ENCODE peak calls at places on chromosomes 4 and X, in four cellular contexts. P is right lobe of liver, S is ovary, Q is thoracic aorta. N is an unnamed sample.

GRCh38 chrX:49309401-49309981 is 6.0 kb downstream of the GAGE10 start:
- DNase-seq in P (no peak), S (no peak), Q (no peak), N (no peak)

GRCh38 chr4:148043990-148044645 is 312.2 kb downstream of the ARHGAP10 start:
- DNase-seq in P (peak), S (no peak), Q (no peak), N (no peak)

GRCh38 chr4:33160126-33160525 is 2440.0 kb downstream of the PCDH7 start:
- DNase-seq in P (peak), S (no peak), Q (no peak), N (no peak)

GRCh38 chrX:124212622-124213021 is 119.8 kb upstream of the TEX13D start:
- DNase-seq in P (no peak), S (no peak), Q (no peak), N (no peak)

GRCh38 chr4:23369331-23369730 is 520.5 kb downstream of the PPARGC1A start:
- DNase-seq in P (no peak), S (no peak), Q (no peak), N (no peak)

GRCh38 chr4:44446191-44446590 is 2.4 kb downstream of the KCTD8 start:
- DNase-seq in P (no peak), S (no peak), Q (no peak), N (no peak)

GRCh38 chr4:56505269-56506109 is at the start of gene ARL9:
- DNase-seq in P (peak), S (peak), Q (peak), N (peak)

GRCh38 chr4:150569384-150569987 is 12.5 kb upstream of the MAB21L2 start:
- DNase-seq in P (no peak), S (no peak), Q (no peak), N (no peak)

GRCh38 chr4:146382194-146382593 is 139.5 kb downstream of the SLC10A7 start:
- DNase-seq in P (no peak), S (no peak), Q (no peak), N (no peak)

GRCh38 chr4:41323706-41324105 is 67.0 kb downstream of the UCHL1 start:
- DNase-seq in P (no peak), S (no peak), Q (no peak), N (no peak)

GRCh38 chr4:65943076-65943475 is 272.8 kb upstream of the EPHA5 start:
- DNase-seq in P (no peak), S (no peak), Q (no peak), N (no peak)

GRCh38 chr4:12949719-12950118 is 534.4 kb downstream of the RAB28 start:
- DNase-seq in P (peak), S (no peak), Q (no peak), N (no peak)

GRCh38 chr4:94525993-94526740 is 74.4 kb downstream of the PDLIM5 start:
- DNase-seq in P (no peak), S (no peak), Q (no peak), N (no peak)

GRCh38 chr4:54661686-54662085 is 3.9 kb downstream of the KIT start:
- DNase-seq in P (no peak), S (no peak), Q (no peak), N (no peak)

GRCh38 chr4:6071191-6071958 is 53.1 kb upstream of the C4orf50 start:
- DNase-seq in P (no peak), S (no peak), Q (no peak), N (no peak)

GRCh38 chr4:79920454-79920853 is 152.6 kb downstream of the ANTXR2 start:
- DNase-seq in P (no peak), S (no peak), Q (no peak), N (no peak)

GRCh38 chrX:39665830-39666518 is 431.8 kb downstream of the BCOR start:
- DNase-seq in P (no peak), S (no peak), Q (no peak), N (no peak)

GRCh38 chrX:11431833-11432232 is 138.6 kb downstream of the AMELX start:
- DNase-seq in P (no peak), S (no peak), Q (no peak), N (no peak)

GRCh38 chr4:184732126-184732525 is 1.8 kb downstream of the CENPU start:
- DNase-seq in P (no peak), S (no peak), Q (no peak), N (no peak)

GRCh38 chr4:106258145-106259045 is 57.6 kb downstream of the TBCK start:
- DNase-seq in P (no peak), S (no peak), Q (no peak), N (no peak)

GRCh38 chr4:182848685-182849084 is 68.5 kb downstream of the DCTD start:
- DNase-seq in P (no peak), S (no peak), Q (no peak), N (no peak)

GRCh38 chrX:40091691-40092421 is 5.9 kb downstream of the BCOR start:
- DNase-seq in P (no peak), S (no peak), Q (no peak), N (no peak)

GRCh38 chr4:7335363-7336066 is 99.2 kb downstream of the PSAPL1 start:
- DNase-seq in P (peak), S (peak), Q (no peak), N (peak)

GRCh38 chr4:47519239-47519883 is 34.3 kb downstream of the ATP10D start:
- DNase-seq in P (no peak), S (no peak), Q (no peak), N (no peak)

GRCh38 chr4:152591361-152591760 is 55.5 kb upstream of the FBXW7 start:
- DNase-seq in P (no peak), S (peak), Q (no peak), N (no peak)

GRCh38 chr4:122783301-122784215 is 43.1 kb upstream of the FGF2 start:
- DNase-seq in P (peak), S (no peak), Q (peak), N (peak)

GRCh38 chrX:153501530-153501929 is 6.8 kb downstream of the BGN start:
- DNase-seq in P (no peak), S (no peak), Q (no peak), N (peak)

GRCh38 chrX:110836982-110837381 is 41.4 kb upstream of the CHRDL1 start:
- DNase-seq in P (no peak), S (no peak), Q (no peak), N (no peak)

GRCh38 chr4:184746532-184746870 is 12.6 kb upstream of the CENPU start:
- DNase-seq in P (no peak), S (peak), Q (no peak), N (peak)

GRCh38 chr4:122746485-122746965 is 14.0 kb downstream of the BBS12 start:
- DNase-seq in P (no peak), S (no peak), Q (no peak), N (no peak)

GRCh38 chrX:151970027-151970426 is 4.4 kb downstream of the GABRE start:
- DNase-seq in P (no peak), S (no peak), Q (no peak), N (no peak)

GRCh38 chr4:136805582-136805981 is 726.7 kb downstream of the PCDH18 start:
- DNase-seq in P (no peak), S (no peak), Q (no peak), N (no peak)

GRCh38 chrX:111319451-111319850 is 49.2 kb upstream of the CAPN6 start:
- DNase-seq in P (no peak), S (no peak), Q (no peak), N (no peak)

GRCh38 chr4:36214735-36215485 is 29.4 kb downstream of the ARAP2 start:
- DNase-seq in P (no peak), S (no peak), Q (no peak), N (no peak)

GRCh38 chr4:120769227-120769626 is 153.3 kb downstream of the PRDM5 start:
- DNase-seq in P (no peak), S (peak), Q (no peak), N (no peak)

GRCh38 chr4:132809298-132810032 is 339.6 kb upstream of the PCDH10 start:
- DNase-seq in P (no peak), S (no peak), Q (no peak), N (no peak)

GRCh38 chr4:2341261-2341841 is 77.1 kb downstream of the ZFYVE28 start:
- DNase-seq in P (peak), S (peak), Q (no peak), N (no peak)

GRCh38 chr4:95643627-95644026 is 94.9 kb upstream of the UNC5C start:
- DNase-seq in P (no peak), S (no peak), Q (no peak), N (no peak)
- H3K4me3 ChIP-seq in P (no peak), S (no peak), Q (no peak), N (no peak)

GRCh38 chrX:55919367-55920221 is 202.0 kb downstream of the RRAGB start:
- DNase-seq in P (no peak), S (no peak), Q (no peak), N (no peak)
- TF ChIP-seq CTCF in P (no peak), S (no peak), Q (no peak), N (no peak)

GRCh38 chr4:76435689-76436176 is 704 bp downstream of the SHROOM3 start:
- DNase-seq in P (no peak), S (no peak), Q (no peak), N (no peak)
- H3K27ac ChIP-seq in P (no peak), S (no peak), Q (peak), N (peak)

GRCh38 chrX:55210931-55211677 is 9.0 kb upstream of the PAGE5 start:
- DNase-seq in P (peak), S (no peak), Q (no peak), N (no peak)
- H3K4me3 ChIP-seq in P (peak), S (no peak), Q (no peak), N (no peak)

DNA sequence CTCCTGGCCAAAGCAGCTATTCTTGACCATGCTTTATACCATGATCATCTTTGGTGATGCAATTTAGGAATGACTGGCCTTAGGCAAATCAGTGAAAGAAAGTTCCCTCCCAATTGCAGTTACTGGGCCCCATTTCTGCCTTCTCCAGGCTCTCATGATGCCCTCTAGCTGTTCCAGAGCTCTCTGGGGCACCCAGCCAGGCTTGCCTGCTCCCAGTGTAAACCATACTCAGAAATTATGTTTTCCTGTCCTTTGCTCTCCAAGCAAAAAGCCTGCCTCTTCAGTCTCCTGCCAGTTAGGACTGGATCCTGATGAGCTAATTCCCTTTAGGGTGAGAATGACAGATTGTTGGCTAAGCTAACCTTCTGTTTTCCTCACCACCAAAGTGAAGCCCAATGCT is 85.3 kb upstream of the RBPJ start:
- DNase-seq in P (no peak), S (no peak), Q (no peak), N (peak)
- TF ChIP-seq CTCF in P (no peak), S (no peak), Q (no peak), N (no peak)

DNA sequence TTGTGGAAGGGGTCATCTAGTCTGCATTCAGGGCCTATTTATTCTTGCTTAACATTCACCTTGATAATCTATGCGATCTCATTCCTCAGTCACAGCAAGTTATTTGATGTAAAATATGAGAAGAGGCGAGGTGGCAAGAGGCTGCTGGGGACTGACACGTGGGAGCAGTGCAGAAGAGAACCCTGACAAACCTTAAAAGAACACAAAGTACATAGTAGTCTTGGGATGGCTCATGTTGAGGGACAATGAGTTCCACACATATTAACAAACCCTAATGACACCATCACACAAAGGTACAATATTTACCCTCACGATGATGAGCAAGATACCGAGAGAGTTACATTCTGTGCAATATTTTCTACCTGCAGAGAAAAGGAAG is 57.5 kb downstream of the MAML3 start:
- DNase-seq in P (no peak), S (no peak), Q (no peak), N (no peak)
- H3K27ac ChIP-seq in P (no peak), S (peak), Q (peak), N (peak)

GRCh38 chrX:131202766-131203165 is 86.3 kb downstream of the IGSF1 start:
- DNase-seq in P (no peak), S (no peak), Q (no peak), N (no peak)

GRCh38 chrX:131201986-131202385 is 87.1 kb downstream of the IGSF1 start:
- DNase-seq in P (no peak), S (no peak), Q (no peak), N (no peak)

DNA sequence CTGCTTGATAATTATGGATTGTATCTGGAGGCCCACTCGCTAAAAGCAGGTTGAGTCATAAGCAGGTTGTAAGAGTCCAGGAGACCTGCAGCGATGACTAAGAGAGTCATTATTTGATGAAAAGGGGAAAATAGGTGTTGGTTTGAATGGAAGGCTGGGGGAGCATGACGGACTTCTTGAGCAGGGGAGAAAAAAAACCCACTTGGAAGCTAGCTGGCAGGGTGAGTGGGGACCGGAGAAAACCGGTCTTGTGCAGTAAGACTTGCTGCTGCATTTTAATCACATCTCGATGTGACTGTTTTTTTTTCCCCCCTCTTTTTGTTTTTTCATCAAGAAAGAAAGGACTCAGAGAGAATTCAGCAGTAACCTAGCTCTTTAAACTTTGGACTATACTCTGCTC is 90.0 kb downstream of the IGSF1 start:
- DNase-seq in P (no peak), S (no peak), Q (no peak), N (no peak)
- H3K4me3 ChIP-seq in P (no peak), S (no peak), Q (no peak), N (no peak)

DNA sequence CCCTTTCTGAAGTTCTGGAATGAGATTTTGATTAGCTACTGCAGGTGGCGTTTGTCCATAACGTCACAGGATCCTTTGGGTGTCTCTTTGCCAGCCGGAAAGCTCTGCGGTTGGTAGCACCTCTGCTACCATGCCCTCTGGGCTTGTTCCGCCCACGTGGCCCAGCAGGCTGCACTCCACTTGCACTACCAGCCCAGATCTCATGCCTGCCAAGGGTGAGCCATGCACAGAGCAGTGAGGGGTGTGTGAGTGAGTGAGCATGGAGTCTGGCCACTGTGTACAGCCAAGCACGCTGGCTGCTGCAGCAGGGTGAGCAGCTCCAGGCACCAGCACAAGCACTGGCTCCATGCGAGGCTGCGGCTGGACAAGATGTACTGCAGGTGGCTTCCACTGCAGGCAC is 6.6 kb upstream of the HNRNPD start:
- DNase-seq in P (no peak), S (no peak), Q (no peak), N (no peak)
- TF ChIP-seq CTCF in P (no peak), S (no peak), Q (no peak), N (no peak)

GRCh38 chr4:78424456-78424855 is 127.1 kb upstream of the ANXA3 start:
- DNase-seq in P (no peak), S (no peak), Q (no peak), N (no peak)
- H3K27ac ChIP-seq in P (no peak), S (no peak), Q (no peak), N (no peak)